ENCODE peak calls at places on chromosomes 1 and 21, in nine cellular contexts. One of them, this sample, is unnamed.

GRCh38 chr1:155079487-155080249 is 1.0 kb downstream of the EFNA3 start:
- DNase-seq in endothelial cell: no peak
- DNase-seq in uterus: no peak
- DNase-seq in effector CD4-positive, alpha-beta T cell: no peak
- DNase-seq in left ventricle myocardium inferior: no peak
- DNase-seq in posterior cingulate gyrus: no peak
- DNase-seq in ACHN: no peak
- DNase-seq in endothelial cell of umbilical vein: no peak
- DNase-seq in SHP77: no peak
- DNase-seq in this sample: no peak

GRCh38 chr1:170765712-170766330 is 101.9 kb downstream of the PRRX1 start:
- DNase-seq in endothelial cell: no peak
- DNase-seq in uterus: no peak
- DNase-seq in effector CD4-positive, alpha-beta T cell: no peak
- DNase-seq in left ventricle myocardium inferior: no peak
- DNase-seq in posterior cingulate gyrus: no peak
- DNase-seq in ACHN: peak
- DNase-seq in endothelial cell of umbilical vein: peak
- DNase-seq in SHP77: no peak
- DNase-seq in this sample: peak

GRCh38 chr1:200311256-200311655 is 98.6 kb downstream of the ZNF281 start:
- DNase-seq in endothelial cell: no peak
- DNase-seq in uterus: no peak
- DNase-seq in effector CD4-positive, alpha-beta T cell: no peak
- DNase-seq in left ventricle myocardium inferior: no peak
- DNase-seq in posterior cingulate gyrus: no peak
- DNase-seq in ACHN: no peak
- DNase-seq in endothelial cell of umbilical vein: no peak
- DNase-seq in SHP77: no peak
- DNase-seq in this sample: no peak

GRCh38 chr21:45142469-45142868 is 68.1 kb downstream of the ADARB1 start:
- DNase-seq in endothelial cell: no peak
- DNase-seq in uterus: no peak
- DNase-seq in effector CD4-positive, alpha-beta T cell: no peak
- DNase-seq in left ventricle myocardium inferior: no peak
- DNase-seq in posterior cingulate gyrus: no peak
- DNase-seq in ACHN: peak
- DNase-seq in endothelial cell of umbilical vein: peak
- DNase-seq in SHP77: no peak
- DNase-seq in this sample: no peak

GRCh38 chr1:66156144-66156543 is 363.4 kb downstream of the PDE4B start:
- DNase-seq in endothelial cell: no peak
- DNase-seq in uterus: no peak
- DNase-seq in effector CD4-positive, alpha-beta T cell: no peak
- DNase-seq in left ventricle myocardium inferior: no peak
- DNase-seq in posterior cingulate gyrus: no peak
- DNase-seq in ACHN: no peak
- DNase-seq in endothelial cell of umbilical vein: no peak
- DNase-seq in SHP77: no peak
- DNase-seq in this sample: peak

GRCh38 chr1:58783090-58783992 is 506 bp downstream of the JUN start:
- DNase-seq in endothelial cell: peak
- DNase-seq in uterus: peak
- DNase-seq in effector CD4-positive, alpha-beta T cell: peak
- DNase-seq in left ventricle myocardium inferior: peak
- DNase-seq in posterior cingulate gyrus: peak
- DNase-seq in ACHN: peak
- DNase-seq in endothelial cell of umbilical vein: peak
- DNase-seq in SHP77: no peak
- DNase-seq in this sample: peak

GRCh38 chr1:12001996-12002493 is 17.3 kb upstream of the MIIP start:
- DNase-seq in endothelial cell: no peak
- DNase-seq in uterus: no peak
- DNase-seq in effector CD4-positive, alpha-beta T cell: no peak
- DNase-seq in left ventricle myocardium inferior: peak
- DNase-seq in posterior cingulate gyrus: peak
- DNase-seq in ACHN: peak
- DNase-seq in endothelial cell of umbilical vein: no peak
- DNase-seq in SHP77: no peak
- DNase-seq in this sample: no peak

GRCh38 chr1:172497230-172497629 is 35.7 kb upstream of the SUCO start:
- DNase-seq in endothelial cell: peak
- DNase-seq in uterus: no peak
- DNase-seq in effector CD4-positive, alpha-beta T cell: no peak
- DNase-seq in left ventricle myocardium inferior: no peak
- DNase-seq in posterior cingulate gyrus: no peak
- DNase-seq in ACHN: no peak
- DNase-seq in endothelial cell of umbilical vein: no peak
- DNase-seq in SHP77: no peak
- DNase-seq in this sample: no peak

GRCh38 chr1:197083474-197083873 is 16.4 kb upstream of the F13B start:
- DNase-seq in endothelial cell: no peak
- DNase-seq in uterus: no peak
- DNase-seq in effector CD4-positive, alpha-beta T cell: no peak
- DNase-seq in left ventricle myocardium inferior: no peak
- DNase-seq in posterior cingulate gyrus: no peak
- DNase-seq in ACHN: no peak
- DNase-seq in endothelial cell of umbilical vein: no peak
- DNase-seq in SHP77: no peak
- DNase-seq in this sample: no peak

GRCh38 chr1:212089560-212090163 is 54.1 kb downstream of the DTL start:
- DNase-seq in endothelial cell: no peak
- DNase-seq in uterus: no peak
- DNase-seq in effector CD4-positive, alpha-beta T cell: no peak
- DNase-seq in left ventricle myocardium inferior: no peak
- DNase-seq in posterior cingulate gyrus: no peak
- DNase-seq in ACHN: no peak
- DNase-seq in endothelial cell of umbilical vein: no peak
- DNase-seq in SHP77: no peak
- DNase-seq in this sample: no peak

GRCh38 chr21:37273911-37274690 is 7.0 kb upstream of the VPS26C start:
- DNase-seq in endothelial cell: no peak
- DNase-seq in uterus: no peak
- DNase-seq in effector CD4-positive, alpha-beta T cell: no peak
- DNase-seq in left ventricle myocardium inferior: no peak
- DNase-seq in posterior cingulate gyrus: no peak
- DNase-seq in ACHN: no peak
- DNase-seq in endothelial cell of umbilical vein: no peak
- DNase-seq in SHP77: no peak
- DNase-seq in this sample: no peak

GRCh38 chr1:57468661-57469523 is 45.0 kb upstream of the DAB1 start:
- DNase-seq in endothelial cell: no peak
- DNase-seq in uterus: no peak
- DNase-seq in effector CD4-positive, alpha-beta T cell: no peak
- DNase-seq in left ventricle myocardium inferior: no peak
- DNase-seq in posterior cingulate gyrus: no peak
- DNase-seq in ACHN: peak
- DNase-seq in endothelial cell of umbilical vein: no peak
- DNase-seq in SHP77: no peak
- DNase-seq in this sample: no peak

GRCh38 chr1:92784051-92784638 is 763 bp downstream of the EVI5 start:
- DNase-seq in endothelial cell: peak
- DNase-seq in uterus: peak
- DNase-seq in effector CD4-positive, alpha-beta T cell: peak
- DNase-seq in left ventricle myocardium inferior: no peak
- DNase-seq in posterior cingulate gyrus: peak
- DNase-seq in ACHN: peak
- DNase-seq in endothelial cell of umbilical vein: peak
- DNase-seq in SHP77: no peak
- DNase-seq in this sample: peak

GRCh38 chr1:187936667-187937066 is 1107.9 kb downstream of the PLA2G4A start:
- DNase-seq in endothelial cell: no peak
- DNase-seq in uterus: no peak
- DNase-seq in effector CD4-positive, alpha-beta T cell: no peak
- DNase-seq in left ventricle myocardium inferior: no peak
- DNase-seq in posterior cingulate gyrus: no peak
- DNase-seq in ACHN: no peak
- DNase-seq in endothelial cell of umbilical vein: no peak
- DNase-seq in SHP77: no peak
- DNase-seq in this sample: no peak

GRCh38 chr1:147089457-147089856 is 82.8 kb downstream of the PRKAB2 start:
- DNase-seq in endothelial cell: no peak
- DNase-seq in uterus: no peak
- DNase-seq in effector CD4-positive, alpha-beta T cell: no peak
- DNase-seq in left ventricle myocardium inferior: no peak
- DNase-seq in posterior cingulate gyrus: no peak
- DNase-seq in ACHN: no peak
- DNase-seq in endothelial cell of umbilical vein: no peak
- DNase-seq in SHP77: no peak
- DNase-seq in this sample: no peak